ENCODE peak calls at places on chromosomes 6 and 20, in six cellular contexts. G, U, L, A, K and H are unnamed samples.

GRCh38 chr6:140415266-140415665 is 1040.8 kb upstream of the CITED2 start:
- DNase-seq in G (no peak), U (no peak), L (no peak), A (no peak), K (no peak), H (no peak)

GRCh38 chr6:369559-370431 is 21.8 kb upstream of the IRF4 start:
- DNase-seq in G (no peak), U (no peak), L (no peak), A (no peak), K (no peak), H (no peak)

GRCh38 chr6:28489366-28490190 is 26.0 kb downstream of the GPX6 start:
- DNase-seq in G (no peak), U (peak; percentile 42), L (peak; percentile 86), A (no peak), K (peak; percentile 9), H (peak; percentile 62)

GRCh38 chr6:44628347-44628746 is 240.8 kb downstream of the CDC5L start:
- DNase-seq in G (no peak), U (no peak), L (no peak), A (no peak), K (no peak), H (no peak)

GRCh38 chr20:1491891-1492642 is 847 bp upstream of the SIRPB2 start:
- DNase-seq in G (no peak), U (no peak), L (no peak), A (no peak), K (no peak), H (no peak)

GRCh38 chr20:41182296-41183212 is 45.2 kb downstream of the PLCG1 start:
- DNase-seq in G (no peak), U (no peak), L (no peak), A (no peak), K (no peak), H (no peak)

GRCh38 chr6:90397929-90398674 is 101.5 kb upstream of the BACH2 start:
- DNase-seq in G (no peak), U (peak; percentile 82), L (peak; percentile 21), A (peak; percentile 22), K (peak; percentile 61), H (no peak)

GRCh38 chr20:32495217-32495565 is 89.9 kb downstream of the NOL4L start:
- DNase-seq in G (no peak), U (no peak), L (no peak), A (no peak), K (no peak), H (no peak)

GRCh38 chr20:34689486-34689885 is 12.6 kb upstream of the PIGU start:
- DNase-seq in G (no peak), U (no peak), L (no peak), A (no peak), K (no peak), H (no peak)

GRCh38 chr6:111256646-111257045 is 169.3 kb downstream of the SLC16A10 start:
- DNase-seq in G (no peak), U (no peak), L (peak; percentile 25), A (no peak), K (no peak), H (no peak)

GRCh38 chr6:139531148-139531547 is 156.7 kb upstream of the CITED2 start:
- DNase-seq in G (no peak), U (no peak), L (no peak), A (no peak), K (no peak), H (no peak)

GRCh38 chr20:36367907-36368306 is 61.8 kb downstream of the DLGAP4 start:
- DNase-seq in G (no peak), U (no peak), L (no peak), A (no peak), K (no peak), H (no peak)

GRCh38 chr20:57727863-57728262 is 18.0 kb upstream of the PMEPA1 start:
- DNase-seq in G (no peak), U (no peak), L (peak; percentile 84), A (no peak), K (no peak), H (no peak)

GRCh38 chr6:148422085-148422484 is 79.4 kb downstream of the SASH1 start:
- DNase-seq in G (no peak), U (no peak), L (no peak), A (no peak), K (no peak), H (no peak)

GRCh38 chr20:44118185-44119034 is 68.6 kb downstream of the JPH2 start:
- DNase-seq in G (no peak), U (no peak), L (no peak), A (no peak), K (no peak), H (no peak)

GRCh38 chr20:45218133-45218532 is 3.0 kb upstream of the SEMG2 start:
- DNase-seq in G (no peak), U (no peak), L (no peak), A (no peak), K (no peak), H (no peak)

GRCh38 chr6:161256390-161256789 is 17.5 kb downstream of the AGPAT4 start:
- DNase-seq in G (no peak), U (no peak), L (no peak), A (no peak), K (no peak), H (no peak)

GRCh38 chr20:63378626-63379025 is 17.5 kb upstream of the CHRNA4 start:
- DNase-seq in G (no peak), U (no peak), L (no peak), A (no peak), K (no peak), H (no peak)

GRCh38 chr20:12955611-12956010 is 53.2 kb upstream of the SPTLC3 start:
- DNase-seq in G (no peak), U (no peak), L (no peak), A (no peak), K (no peak), H (no peak)

GRCh38 chr6:100463685-100464161 is 998 bp downstream of the SIM1 start:
- DNase-seq in G (no peak), U (no peak), L (no peak), A (no peak), K (no peak), H (no peak)

GRCh38 chr6:170160628-170161611 is 130.0 kb downstream of the DLL1 start:
- DNase-seq in G (no peak), U (no peak), L (no peak), A (no peak), K (no peak), H (no peak)

GRCh38 chr6:146857960-146858308 is 259.2 kb downstream of the ADGB start:
- DNase-seq in G (no peak), U (no peak), L (no peak), A (no peak), K (no peak), H (no peak)

GRCh38 chr6:145271086-145271485 is 464.2 kb downstream of the EPM2A start:
- DNase-seq in G (no peak), U (no peak), L (no peak), A (no peak), K (no peak), H (no peak)

GRCh38 chr20:11166716-11167115 is 492.9 kb upstream of the JAG1 start:
- DNase-seq in G (no peak), U (no peak), L (no peak), A (no peak), K (no peak), H (no peak)